ENCODE peak calls at places on chromosomes 4 and X, in nine cellular contexts. P is activated CD8-positive, alpha-beta T cell treated with anti-CD3 and anti-CD28 coated beads for 36 hours; T is upper lobe of left lung; W is HCT116; B is aorta; A is left lung; Y is activated CD8-positive, alpha-beta memory T cell treated with anti-CD3 and anti-CD28 coated beads, Interleukin-2, amount 10 ng/mL, durations not matched to agents 7 days and 5 days; Q is stimulated activated memory B cell treated with anti-CD40 and anti-IgM and Interleukin-4, amounts not matched to agents 10 μg/mL and 1 μg/mL and 100 μg/mL, for 72 hours; I is CD8-positive, alpha-beta T cell. M is an unnamed sample.

GRCh38 chr4:74397748-74398426 is 32.9 kb downstream of the EREG start:
- ATAC-seq in P (peak; percentile 74), T (no peak), W (no peak), B (no peak), A (peak; percentile 46), Y (peak; percentile 81), Q (no peak), I (peak; percentile 77), M (peak; percentile 71)

GRCh38 chr4:71473541-71474240 is 134.9 kb downstream of the SLC4A4 start:
- ATAC-seq in P (no peak), T (no peak), W (no peak), B (no peak), A (no peak), Y (no peak), Q (no peak), I (no peak), M (no peak)

GRCh38 chrX:115584715-115585114 is 23.7 kb downstream of the PLS3 start:
- ATAC-seq in P (peak; percentile 79), T (no peak), W (no peak), B (no peak), A (no peak), Y (no peak), Q (no peak), I (no peak), M (peak; percentile 55)

GRCh38 chrX:28225508-28225907 is 244.3 kb upstream of the DCAF8L1 start:
- ATAC-seq in P (no peak), T (no peak), W (no peak), B (no peak), A (no peak), Y (no peak), Q (no peak), I (no peak), M (no peak)

GRCh38 chr4:3285558-3286334 is 7.1 kb upstream of the RGS12 start:
- ATAC-seq in P (peak; percentile 17), T (no peak), W (no peak), B (no peak), A (peak; percentile 61), Y (no peak), Q (peak; percentile 61), I (no peak), M (no peak)

GRCh38 chr4:17562157-17562556 is 14.8 kb upstream of the LAP3 start:
- ATAC-seq in P (no peak), T (no peak), W (peak; percentile 89), B (no peak), A (no peak), Y (no peak), Q (no peak), I (no peak), M (peak; percentile 21)

GRCh38 chr4:138907174-138907573 is 108.4 kb upstream of the NOCT start:
- ATAC-seq in P (no peak), T (no peak), W (no peak), B (no peak), A (no peak), Y (no peak), Q (no peak), I (no peak), M (no peak)

GRCh38 chr4:76147454-76148141 is 599 bp downstream of the NUP54 start:
- ATAC-seq in P (peak; percentile 50), T (peak; percentile 89), W (peak; percentile 92), B (peak; percentile 75), A (peak; percentile 87), Y (peak; percentile 56), Q (peak; percentile 56), I (no peak), M (peak; percentile 72)